ENCODE peak calls at places on chromosomes 6 and 20, in seven cellular contexts. B, U, N, G, A, L and M are unnamed samples.
A peak's percentile ranks its signal among the peaks of the same experiment; 100 is the strongest.

GRCh38 chr6:80872194-80872950 is 765.9 kb downstream of the BCKDHB start:
- DNase-seq in B (peak; percentile 72), U (no peak), N (no peak), G (no peak), A (no peak), L (no peak), M (no peak)

GRCh38 chr20:58661298-58662141 is 10.4 kb downstream of the STX16 start:
- DNase-seq in B (no peak), U (peak; percentile 33), N (no peak), G (no peak), A (no peak), L (no peak), M (no peak)

GRCh38 chr6:37047933-37048850 is 42.7 kb downstream of the FGD2 start:
- DNase-seq in B (no peak), U (no peak), N (no peak), G (no peak), A (no peak), L (no peak), M (no peak)

GRCh38 chr6:21754891-21755290 is 161.3 kb downstream of the SOX4 start:
- DNase-seq in B (no peak), U (no peak), N (no peak), G (no peak), A (peak; percentile 35), L (no peak), M (no peak)

GRCh38 chr6:170459451-170459850 is 93.7 kb downstream of the PSMB1 start:
- DNase-seq in B (no peak), U (no peak), N (peak; percentile 43), G (no peak), A (peak; percentile 33), L (no peak), M (no peak)

GRCh38 chr20:56200456-56200855 is 48.1 kb upstream of the MC3R start:
- DNase-seq in B (no peak), U (no peak), N (no peak), G (no peak), A (no peak), L (no peak), M (no peak)

GRCh38 chr20:2382833-2383232 is 2.1 kb downstream of the TGM6 start:
- DNase-seq in B (no peak), U (no peak), N (no peak), G (no peak), A (peak; percentile 52), L (no peak), M (no peak)

GRCh38 chr6:131914967-131915751 is 36.0 kb downstream of the CCN2 start:
- DNase-seq in B (peak; percentile 83), U (no peak), N (peak; percentile 75), G (no peak), A (peak; percentile 74), L (peak; percentile 79), M (peak; percentile 65)

GRCh38 chr6:33116881-33117711 is 41.3 kb downstream of the HLA-DPB1 start:
- DNase-seq in B (no peak), U (no peak), N (no peak), G (peak; percentile 58), A (no peak), L (peak; percentile 44), M (peak; percentile 35)

GRCh38 chr6:10413850-10414765 is 766 bp downstream of the TFAP2A start:
- DNase-seq in B (no peak), U (no peak), N (no peak), G (no peak), A (peak; percentile 58), L (no peak), M (peak; percentile 59)

GRCh38 chr20:57712851-57713504 is 3.2 kb upstream of the PMEPA1 start:
- DNase-seq in B (no peak), U (no peak), N (no peak), G (no peak), A (no peak), L (no peak), M (no peak)

GRCh38 chr6:139027620-139028182 is 844 bp upstream of the ABRACL start:
- DNase-seq in B (no peak), U (no peak), N (peak; percentile 41), G (no peak), A (peak; percentile 3), L (no peak), M (peak; percentile 55)

GRCh38 chr6:120735641-120736040 is 598.6 kb downstream of the TBC1D32 start:
- DNase-seq in B (no peak), U (no peak), N (no peak), G (no peak), A (no peak), L (no peak), M (no peak)

GRCh38 chr6:108735310-108735990 is 112.8 kb upstream of the ARMC2 start:
- DNase-seq in B (no peak), U (no peak), N (no peak), G (no peak), A (no peak), L (no peak), M (no peak)

GRCh38 chr6:2783188-2783957 is 18.2 kb downstream of the WRNIP1 start:
- DNase-seq in B (no peak), U (no peak), N (no peak), G (no peak), A (no peak), L (no peak), M (no peak)

GRCh38 chr6:94251878-94252277 is 832.5 kb upstream of the EPHA7 start:
- DNase-seq in B (no peak), U (no peak), N (no peak), G (no peak), A (no peak), L (no peak), M (no peak)

DNA sequence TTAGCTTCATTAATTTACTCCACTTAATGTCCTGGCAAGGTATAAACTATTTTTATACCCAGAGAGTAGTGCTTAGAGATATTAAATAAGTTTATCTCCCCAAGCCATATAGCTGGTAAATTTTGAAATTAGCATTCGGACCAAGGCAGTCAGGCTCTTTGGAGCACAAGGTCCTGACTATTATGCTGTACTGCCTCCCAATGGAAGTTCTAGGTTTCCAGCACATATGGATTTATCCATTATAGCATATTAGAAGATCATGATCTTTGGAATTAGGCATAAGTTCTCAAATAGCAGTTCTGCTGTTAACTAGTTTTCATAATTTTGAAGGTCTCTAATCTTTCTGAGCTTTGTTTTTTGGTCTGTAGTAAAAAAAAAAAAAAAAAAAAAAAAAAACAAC is 835.3 kb upstream of the EPHA7 start:
- DNase-seq in B (peak; percentile 0), U (no peak), N (no peak), G (no peak), A (no peak), L (peak; percentile 33), M (no peak)
- TF ChIP-seq CTCF in B (peak; percentile 33), U (no peak), N (no peak), G (no peak), A (no peak), L (no peak), M (no peak)

GRCh38 chr6:123398072-123398471 is 238.7 kb downstream of the TRDN start:
- DNase-seq in B (no peak), U (no peak), N (no peak), G (peak; percentile 29), A (no peak), L (no peak), M (no peak)

DNA sequence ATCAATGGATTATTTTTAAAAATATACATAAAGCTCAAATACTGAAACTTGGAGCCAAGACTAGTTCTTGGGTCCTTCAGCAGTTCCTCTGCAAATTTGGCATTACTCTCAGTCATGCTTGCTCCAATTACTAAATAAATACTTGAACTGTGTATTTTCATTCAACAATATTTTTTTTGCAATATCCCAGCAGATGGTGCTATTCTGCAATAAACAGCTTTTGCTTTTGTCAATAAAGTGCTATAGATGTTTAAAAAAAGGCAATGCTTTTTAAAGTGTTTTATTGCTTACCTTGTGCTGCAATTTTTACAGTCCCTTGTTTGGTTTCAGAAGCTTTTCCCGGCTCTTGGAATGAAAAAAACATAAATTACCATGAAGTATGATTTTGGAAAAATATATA is 243.4 kb downstream of the TRDN start:
- DNase-seq in B (no peak), U (no peak), N (no peak), G (no peak), A (no peak), L (no peak), M (no peak)
- TF ChIP-seq CTCF in B (peak; percentile 34), U (no peak), N (no peak), G (no peak), A (peak; percentile 29), L (peak; percentile 8), M (no peak)

GRCh38 chr6:158718431-158719126 is 68.7 kb downstream of the SYTL3 start:
- DNase-seq in B (no peak), U (no peak), N (peak; percentile 48), G (no peak), A (no peak), L (peak; percentile 78), M (no peak)
- TF ChIP-seq CTCF in B (peak; percentile 72), U (no peak), N (peak; percentile 45), G (peak; percentile 22), A (peak; percentile 80), L (peak; percentile 79), M (peak; percentile 49)

DNA sequence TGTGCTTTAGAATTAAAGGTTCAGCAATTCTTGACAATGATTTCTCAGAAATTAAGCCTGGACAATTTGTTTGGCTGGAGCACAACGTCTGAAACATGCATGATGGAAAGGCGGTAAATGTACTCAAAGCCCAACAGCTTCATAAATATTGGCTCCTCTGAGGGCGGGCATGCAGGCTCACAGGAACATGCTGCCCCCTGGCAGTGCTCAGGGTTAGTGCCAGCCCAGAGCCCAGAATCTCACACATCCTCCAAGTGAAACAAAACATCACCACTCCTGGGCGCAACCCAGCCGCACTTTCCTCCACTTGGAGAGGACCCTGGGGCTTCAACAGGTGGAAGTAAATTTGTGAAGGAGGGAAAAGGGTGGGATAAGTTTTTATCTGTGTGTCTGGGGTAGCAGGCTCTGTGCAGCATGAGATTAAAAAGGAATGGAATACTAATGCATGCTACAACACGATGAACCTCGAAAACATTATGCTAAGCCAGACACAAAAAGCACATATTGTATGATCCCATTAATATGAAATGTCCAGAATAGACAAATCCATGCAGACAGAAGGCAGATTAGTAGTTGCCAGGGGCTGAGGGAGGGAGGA is 54.1 kb upstream of the PTPRT start:
- DNase-seq in B (no peak), U (no peak), N (no peak), G (no peak), A (no peak), L (peak; percentile 13), M (no peak)
- TF ChIP-seq CTCF in B (no peak), U (no peak), N (no peak), G (no peak), A (peak; percentile 49), L (peak; percentile 34), M (peak; percentile 3)

GRCh38 chr6:31079656-31080261 is 32.6 kb downstream of the C6orf15 start:
- DNase-seq in B (peak; percentile 49), U (peak; percentile 50), N (peak; percentile 73), G (peak; percentile 65), A (peak; percentile 59), L (peak; percentile 80), M (peak; percentile 84)

GRCh38 chr6:31076611-31077010 is 35.8 kb downstream of the C6orf15 start:
- DNase-seq in B (no peak), U (no peak), N (no peak), G (no peak), A (no peak), L (no peak), M (no peak)

GRCh38 chr6:31075528-31075927 is 36.8 kb downstream of the C6orf15 start:
- DNase-seq in B (no peak), U (no peak), N (no peak), G (no peak), A (peak; percentile 80), L (no peak), M (peak; percentile 58)

GRCh38 chr6:31070711-31071197 is 41.6 kb downstream of the C6orf15 start:
- DNase-seq in B (peak; percentile 75), U (no peak), N (peak; percentile 41), G (no peak), A (peak; percentile 76), L (peak; percentile 85), M (peak; percentile 79)

GRCh38 chr6:31074406-31074805 is 38.0 kb downstream of the C6orf15 start:
- DNase-seq in B (no peak), U (no peak), N (no peak), G (no peak), A (no peak), L (no peak), M (no peak)
- TF ChIP-seq CTCF in B (no peak), U (no peak), N (no peak), G (no peak), A (no peak), L (no peak), M (no peak)